ENCODE peak calls at places on chromosomes 7 and 10, in five cellular contexts. H is aorta, D is pancreas, J is HCT116, A is colonic mucosa. Q is an unnamed sample.

GRCh38 chr10:77037735-77038411 is 599.7 kb downstream of the KCNMA1 start:
- DNase-seq in H (no peak), D (no peak), J (no peak), A (no peak), Q (no peak)

GRCh38 chr10:72375585-72375984 is 20.9 kb upstream of the DNAJB12 start:
- DNase-seq in H (no peak), D (no peak), J (no peak), A (no peak), Q (peak)

GRCh38 chr7:27191716-27192545 is 6.9 kb upstream of the HOXA11 start:
- DNase-seq in H (peak), D (peak), J (no peak), A (peak), Q (no peak)

GRCh38 chr10:93554760-93555432 is 11.6 kb upstream of the FFAR4 start:
- DNase-seq in H (peak), D (peak), J (peak), A (peak), Q (no peak)

GRCh38 chr7:108261560-108262255 is 131.5 kb upstream of the LAMB4 start:
- DNase-seq in H (no peak), D (no peak), J (no peak), A (no peak), Q (no peak)

GRCh38 chr7:151025924-151026671 is 1.8 kb upstream of the ATG9B start:
- DNase-seq in H (no peak), D (no peak), J (no peak), A (no peak), Q (no peak)

GRCh38 chr10:62384057-62384446 is 9.9 kb downstream of the ZNF365 start:
- DNase-seq in H (no peak), D (no peak), J (peak), A (no peak), Q (no peak)

GRCh38 chr10:14738011-14738510 is 36.6 kb downstream of the FAM107B start:
- DNase-seq in H (no peak), D (no peak), J (no peak), A (no peak), Q (no peak)

GRCh38 chr10:97404044-97404443 is 2.9 kb upstream of the RRP12 start:
- DNase-seq in H (no peak), D (no peak), J (no peak), A (no peak), Q (no peak)

GRCh38 chr7:7595451-7595850 is 28.8 kb downstream of the MIOS start:
- DNase-seq in H (no peak), D (no peak), J (peak), A (no peak), Q (no peak)

GRCh38 chr7:130884437-130885417 is 150.7 kb upstream of the KLF14 start:
- DNase-seq in H (no peak), D (no peak), J (no peak), A (peak), Q (no peak)

GRCh38 chr10:20170661-20171060 is 354.4 kb downstream of the PLXDC2 start:
- DNase-seq in H (no peak), D (no peak), J (no peak), A (no peak), Q (no peak)

GRCh38 chr10:34341473-34341872 is 473.6 kb downstream of the PARD3 start:
- DNase-seq in H (peak), D (no peak), J (no peak), A (no peak), Q (no peak)

GRCh38 chr7:114989531-114989930 is 67.6 kb downstream of the MDFIC start:
- DNase-seq in H (no peak), D (no peak), J (no peak), A (no peak), Q (no peak)

GRCh38 chr7:30027065-30027456 is 559 bp upstream of the FKBP14 start:
- DNase-seq in H (no peak), D (peak), J (no peak), A (no peak), Q (no peak)

GRCh38 chr10:128912568-128913311 is 554.3 kb upstream of the MGMT start:
- DNase-seq in H (no peak), D (no peak), J (no peak), A (no peak), Q (peak)

GRCh38 chr7:45646996-45647411 is 72.8 kb downstream of the ADCY1 start:
- DNase-seq in H (no peak), D (no peak), J (no peak), A (no peak), Q (no peak)

GRCh38 chr10:44921061-44921460 is 9.9 kb downstream of the TMEM72 start:
- DNase-seq in H (no peak), D (peak), J (no peak), A (no peak), Q (no peak)

GRCh38 chr7:1705856-1706255 is 35.8 kb downstream of the ELFN1 start:
- DNase-seq in H (peak), D (no peak), J (no peak), A (no peak), Q (no peak)

GRCh38 chr10:107398115-107398514 is 233.6 kb upstream of the SORCS1 start:
- DNase-seq in H (no peak), D (no peak), J (no peak), A (no peak), Q (no peak)

GRCh38 chr10:123800299-123800698 is 91.3 kb downstream of the CPXM2 start:
- DNase-seq in H (no peak), D (no peak), J (no peak), A (peak), Q (no peak)

GRCh38 chr7:150737265-150738055 is at the start of gene GIMAP5:
- DNase-seq in H (no peak), D (no peak), J (no peak), A (no peak), Q (no peak)

GRCh38 chr7:20220293-20220755 is 3.1 kb upstream of the MACC1 start:
- DNase-seq in H (no peak), D (no peak), J (no peak), A (no peak), Q (no peak)

GRCh38 chr7:28986723-28987122 is 28.6 kb upstream of the TRIL start:
- DNase-seq in H (no peak), D (no peak), J (no peak), A (no peak), Q (no peak)

GRCh38 chr10:96556003-96556402 is 30.8 kb downstream of the TM9SF3 start:
- DNase-seq in H (no peak), D (no peak), J (no peak), A (no peak), Q (no peak)

GRCh38 chr10:69056129-69056528 is 31.8 kb upstream of the SRGN start:
- DNase-seq in H (peak), D (no peak), J (no peak), A (no peak), Q (no peak)

GRCh38 chr10:84701321-84701720 is 372.9 kb downstream of the CCSER2 start:
- DNase-seq in H (no peak), D (no peak), J (no peak), A (no peak), Q (no peak)

GRCh38 chr7:1468203-1468602 is 8.9 kb upstream of the MICALL2 start:
- DNase-seq in H (no peak), D (no peak), J (no peak), A (no peak), Q (no peak)

GRCh38 chr7:1933066-1933835 is 263.2 kb downstream of the ELFN1 start:
- DNase-seq in H (no peak), D (no peak), J (no peak), A (no peak), Q (no peak)

GRCh38 chr10:111999205-111999914 is 184.2 kb downstream of the GPAM start:
- DNase-seq in H (no peak), D (no peak), J (no peak), A (no peak), Q (no peak)

GRCh38 chr7:94087664-94088352 is 83.7 kb upstream of the BET1 start:
- DNase-seq in H (no peak), D (peak), J (peak), A (peak), Q (peak)

GRCh38 chr7:87599336-87599735 is 1.3 kb downstream of the ABCB1 start:
- DNase-seq in H (peak), D (peak), J (no peak), A (peak), Q (no peak)

GRCh38 chr7:69564454-69565417 is 33.5 kb upstream of the AUTS2 start:
- DNase-seq in H (no peak), D (no peak), J (no peak), A (no peak), Q (peak)

GRCh38 chr10:83545901-83546391 is 593.4 kb upstream of the GHITM start:
- DNase-seq in H (no peak), D (peak), J (no peak), A (no peak), Q (no peak)

GRCh38 chr7:92834661-92835139 is 1.7 kb downstream of the CDK6 start:
- DNase-seq in H (peak), D (peak), J (no peak), A (peak), Q (no peak)

GRCh38 chr10:132624847-132625839 is 87.6 kb downstream of the INPP5A start:
- DNase-seq in H (peak), D (no peak), J (no peak), A (no peak), Q (no peak)
- H3K27ac ChIP-seq in H (no peak), D (no peak), J (no peak), A (no peak), Q (peak)

DNA sequence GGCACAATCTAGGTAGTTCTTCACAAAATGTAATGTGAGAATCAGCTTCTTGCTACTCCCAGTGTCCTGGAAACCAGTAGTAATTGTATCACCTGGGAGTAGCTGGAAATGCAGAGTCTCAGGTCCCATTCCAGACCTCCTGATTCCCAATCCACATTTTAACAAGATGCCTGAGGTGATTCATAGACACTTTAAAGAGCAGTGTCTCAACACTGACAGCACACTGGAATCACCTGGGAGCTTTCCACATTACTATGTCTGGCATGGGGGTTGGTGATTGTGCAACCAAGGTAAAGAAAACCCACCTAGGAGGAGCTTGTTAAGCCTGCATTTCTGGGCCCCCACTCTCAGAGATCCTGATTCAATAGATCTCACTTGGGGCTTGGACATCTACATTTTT is 11.1 kb downstream of the DPY19L1 start:
- DNase-seq in H (no peak), D (no peak), J (peak), A (no peak), Q (no peak)
- H3K27ac ChIP-seq in H (no peak), D (no peak), J (peak), A (no peak), Q (no peak)

DNA sequence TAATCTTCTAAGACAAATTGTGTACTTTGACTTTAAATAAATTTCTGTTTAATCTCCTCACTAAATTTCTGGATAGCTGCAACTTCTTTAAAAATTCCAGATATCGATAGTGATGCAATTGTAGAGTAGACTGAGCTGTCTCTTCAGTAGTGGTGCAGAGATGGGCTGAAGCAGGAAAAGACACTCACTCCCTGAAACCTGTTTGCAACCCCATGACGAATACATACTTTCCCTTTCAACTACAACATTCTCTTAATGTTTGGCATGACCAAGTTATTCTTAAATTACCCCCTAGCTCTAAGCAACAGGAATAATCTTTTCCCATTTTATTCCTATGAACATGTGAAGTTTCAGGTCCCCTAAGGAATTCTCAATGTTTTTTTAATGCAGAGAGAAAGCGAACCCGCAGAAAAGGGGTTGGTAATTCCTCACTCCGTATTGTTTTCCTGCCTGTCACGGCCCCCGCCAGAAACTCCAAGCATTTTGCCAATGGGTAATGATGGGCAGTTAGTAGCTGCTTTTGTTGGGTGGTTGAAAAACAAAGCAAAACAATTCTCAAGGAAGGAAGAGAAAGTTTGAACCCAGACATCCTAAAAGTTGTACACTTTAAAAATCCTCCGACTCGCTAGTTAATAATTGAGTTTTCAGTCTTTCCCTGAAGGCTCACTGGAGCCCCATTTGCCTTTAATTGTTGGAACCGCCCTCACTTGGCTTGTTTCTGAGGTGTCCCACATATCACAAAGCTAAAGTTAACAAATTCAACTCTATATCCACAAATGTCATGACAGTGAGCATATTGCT is 1.2 kb downstream of the THSD7A start:
- DNase-seq in H (no peak), D (no peak), J (no peak), A (no peak), Q (no peak)
- H3K27ac ChIP-seq in H (no peak), D (no peak), J (no peak), A (no peak), Q (no peak)

GRCh38 chr10:113911113-113911512 is 56.7 kb downstream of the NHLRC2 start:
- DNase-seq in H (no peak), D (no peak), J (no peak), A (no peak), Q (no peak)
- H3K27ac ChIP-seq in H (no peak), D (no peak), J (no peak), A (no peak), Q (no peak)

GRCh38 chr7:90251304-90251635 is 6.3 kb downstream of the CFAP69 start:
- DNase-seq in H (no peak), D (no peak), J (no peak), A (no peak), Q (no peak)
- H3K27ac ChIP-seq in H (no peak), D (no peak), J (no peak), A (no peak), Q (no peak)

GRCh38 chr7:43877968-43878864 is 8.9 kb upstream of the MRPS24 start:
- DNase-seq in H (no peak), D (no peak), J (no peak), A (no peak), Q (no peak)
- H3K27ac ChIP-seq in H (peak), D (no peak), J (no peak), A (no peak), Q (no peak)